ENCODE peak calls at places on chromosomes 1 and 21, in five cellular contexts. Y, R, C, J and B are unnamed samples.

GRCh38 chr1:227192163-227192562 is 126.1 kb downstream of the CDC42BPA start:
- DNase-seq in Y (peak; percentile 90), R (peak; percentile 88), C (no peak), J (no peak), B (no peak)

GRCh38 chr21:45011911-45012660 is 62.3 kb upstream of the ADARB1 start:
- DNase-seq in Y (peak; percentile 74), R (peak; percentile 90), C (no peak), J (peak; percentile 4), B (no peak)

GRCh38 chr1:226474443-226475111 is 66.7 kb upstream of the PARP1 start:
- DNase-seq in Y (no peak), R (no peak), C (no peak), J (no peak), B (no peak)

GRCh38 chr21:42665484-42665883 is 12.1 kb downstream of the PDE9A start:
- DNase-seq in Y (no peak), R (no peak), C (no peak), J (no peak), B (no peak)

GRCh38 chr21:27476696-27477095 is 509.8 kb upstream of the ADAMTS5 start:
- DNase-seq in Y (no peak), R (no peak), C (no peak), J (no peak), B (no peak)

GRCh38 chr1:118360817-118361216 is 175.8 kb upstream of the SPAG17 start:
- DNase-seq in Y (no peak), R (peak; percentile 78), C (no peak), J (no peak), B (no peak)

GRCh38 chr21:31182231-31183129 is 144.2 kb upstream of the KRTAP19-8 start:
- DNase-seq in Y (no peak), R (no peak), C (no peak), J (no peak), B (no peak)

GRCh38 chr1:117821382-117821755 is 108.1 kb downstream of the GDAP2 start:
- DNase-seq in Y (no peak), R (no peak), C (no peak), J (no peak), B (no peak)

GRCh38 chr1:193181985-193182384 is 4.4 kb downstream of the B3GALT2 start:
- DNase-seq in Y (no peak), R (no peak), C (no peak), J (peak; percentile 30), B (no peak)

GRCh38 chr1:10431065-10431730 is 965 bp downstream of the CENPS start:
- DNase-seq in Y (no peak), R (peak; percentile 22), C (no peak), J (no peak), B (no peak)

GRCh38 chr1:204367193-204367858 is 7.6 kb upstream of the PLEKHA6 start:
- DNase-seq in Y (no peak), R (no peak), C (no peak), J (no peak), B (no peak)

GRCh38 chr1:43273708-43274107 is 3.9 kb downstream of the TMEM125 start:
- DNase-seq in Y (no peak), R (no peak), C (no peak), J (no peak), B (no peak)